ENCODE peak calls at places on chromosomes 7 and 10, in nine cellular contexts. One of them, this sample, is unnamed.

GRCh38 chr7:105990141-105990540 is 27.1 kb downstream of the CDHR3 start:
- DNase-seq in astrocyte of the spinal cord: no peak
- DNase-seq in fibroblast of pulmonary artery: no peak
- DNase-seq in uterus: no peak
- DNase-seq in CD8-positive, alpha-beta T cell: no peak
- DNase-seq in body of pancreas: no peak
- DNase-seq in heart right ventricle: no peak
- DNase-seq in adrenal gland: no peak
- DNase-seq in tibial artery: no peak
- DNase-seq in this sample: no peak

GRCh38 chr10:79431891-79432831 is 13.3 kb downstream of the ZCCHC24 start:
- DNase-seq in body of pancreas: no peak
- DNase-seq in heart right ventricle: no peak
- DNase-seq in adrenal gland: no peak
- DNase-seq in tibial artery: peak; percentile 59
- DNase-seq in CD8-positive, alpha-beta T cell: no peak
- DNase-seq in astrocyte of the spinal cord: no peak
- DNase-seq in fibroblast of pulmonary artery: no peak
- DNase-seq in uterus: peak; percentile 74
- DNase-seq in this sample: peak; percentile 72

GRCh38 chr7:66860767-66861166 is 60.3 kb upstream of the TMEM248 start:
- DNase-seq in CD8-positive, alpha-beta T cell: no peak
- DNase-seq in adrenal gland: no peak
- DNase-seq in astrocyte of the spinal cord: no peak
- DNase-seq in fibroblast of pulmonary artery: no peak
- DNase-seq in uterus: no peak
- DNase-seq in tibial artery: no peak
- DNase-seq in body of pancreas: no peak
- DNase-seq in heart right ventricle: no peak
- DNase-seq in this sample: no peak

GRCh38 chr7:158753900-158754299 is 49.3 kb upstream of the NCAPG2 start:
- DNase-seq in adrenal gland: no peak
- DNase-seq in uterus: no peak
- DNase-seq in body of pancreas: no peak
- DNase-seq in fibroblast of pulmonary artery: no peak
- DNase-seq in tibial artery: no peak
- DNase-seq in astrocyte of the spinal cord: no peak
- DNase-seq in heart right ventricle: no peak
- DNase-seq in CD8-positive, alpha-beta T cell: no peak
- DNase-seq in this sample: no peak

GRCh38 chr7:84847038-84847437 is 339.8 kb downstream of the SEMA3D start:
- DNase-seq in fibroblast of pulmonary artery: no peak
- DNase-seq in tibial artery: no peak
- DNase-seq in uterus: no peak
- DNase-seq in adrenal gland: no peak
- DNase-seq in astrocyte of the spinal cord: no peak
- DNase-seq in body of pancreas: no peak
- DNase-seq in heart right ventricle: no peak
- DNase-seq in CD8-positive, alpha-beta T cell: no peak
- DNase-seq in this sample: no peak

GRCh38 chr7:112505495-112505894 is 24.7 kb downstream of the LSMEM1 start:
- DNase-seq in adrenal gland: no peak
- DNase-seq in fibroblast of pulmonary artery: no peak
- DNase-seq in CD8-positive, alpha-beta T cell: no peak
- DNase-seq in astrocyte of the spinal cord: no peak
- DNase-seq in body of pancreas: no peak
- DNase-seq in tibial artery: no peak
- DNase-seq in uterus: no peak
- DNase-seq in heart right ventricle: no peak
- DNase-seq in this sample: no peak

GRCh38 chr7:51144178-51144577 is 172.4 kb downstream of the COBL start:
- DNase-seq in fibroblast of pulmonary artery: no peak
- DNase-seq in adrenal gland: no peak
- DNase-seq in CD8-positive, alpha-beta T cell: no peak
- DNase-seq in heart right ventricle: no peak
- DNase-seq in body of pancreas: no peak
- DNase-seq in tibial artery: no peak
- DNase-seq in astrocyte of the spinal cord: no peak
- DNase-seq in uterus: no peak
- DNase-seq in this sample: no peak

GRCh38 chr10:110802551-110803238 is 69.0 kb upstream of the PDCD4 start:
- DNase-seq in heart right ventricle: peak; percentile 86
- DNase-seq in adrenal gland: no peak
- DNase-seq in uterus: peak; percentile 72
- DNase-seq in tibial artery: peak; percentile 84
- DNase-seq in body of pancreas: peak; percentile 86
- DNase-seq in fibroblast of pulmonary artery: peak; percentile 70
- DNase-seq in astrocyte of the spinal cord: peak; percentile 85
- DNase-seq in CD8-positive, alpha-beta T cell: peak; percentile 53
- DNase-seq in this sample: peak; percentile 81

GRCh38 chr7:1986366-1987083 is 246.2 kb downstream of the MAD1L1 start:
- DNase-seq in uterus: no peak
- DNase-seq in astrocyte of the spinal cord: no peak
- DNase-seq in fibroblast of pulmonary artery: no peak
- DNase-seq in heart right ventricle: no peak
- DNase-seq in adrenal gland: no peak
- DNase-seq in body of pancreas: no peak
- DNase-seq in tibial artery: no peak
- DNase-seq in CD8-positive, alpha-beta T cell: peak; percentile 23
- DNase-seq in this sample: no peak

GRCh38 chr7:13986208-13986607 is 3.3 kb downstream of the ETV1 start:
- DNase-seq in CD8-positive, alpha-beta T cell: no peak
- DNase-seq in fibroblast of pulmonary artery: no peak
- DNase-seq in body of pancreas: no peak
- DNase-seq in uterus: no peak
- DNase-seq in adrenal gland: no peak
- DNase-seq in heart right ventricle: no peak
- DNase-seq in astrocyte of the spinal cord: peak; percentile 18
- DNase-seq in tibial artery: no peak
- DNase-seq in this sample: no peak

GRCh38 chr7:13988765-13989137 is 715 bp downstream of the ETV1 start:
- DNase-seq in astrocyte of the spinal cord: peak; percentile 71
- DNase-seq in fibroblast of pulmonary artery: peak; percentile 31
- DNase-seq in adrenal gland: peak; percentile 54
- DNase-seq in body of pancreas: no peak
- DNase-seq in uterus: no peak
- DNase-seq in tibial artery: no peak
- DNase-seq in CD8-positive, alpha-beta T cell: no peak
- DNase-seq in heart right ventricle: peak; percentile 16
- DNase-seq in this sample: peak; percentile 3

GRCh38 chr7:13987395-13987794 is 2.1 kb downstream of the ETV1 start:
- DNase-seq in CD8-positive, alpha-beta T cell: no peak
- DNase-seq in uterus: no peak
- DNase-seq in body of pancreas: no peak
- DNase-seq in astrocyte of the spinal cord: peak; percentile 44
- DNase-seq in heart right ventricle: no peak
- DNase-seq in adrenal gland: no peak
- DNase-seq in fibroblast of pulmonary artery: peak; percentile 20
- DNase-seq in tibial artery: no peak
- DNase-seq in this sample: no peak

GRCh38 chr7:13989138-13989943 is at the start of gene ETV1:
- DNase-seq in fibroblast of pulmonary artery: peak; percentile 75
- DNase-seq in tibial artery: peak; percentile 82
- DNase-seq in uterus: peak; percentile 58
- DNase-seq in adrenal gland: peak; percentile 70
- DNase-seq in CD8-positive, alpha-beta T cell: no peak
- DNase-seq in body of pancreas: peak; percentile 63
- DNase-seq in heart right ventricle: peak; percentile 79
- DNase-seq in astrocyte of the spinal cord: peak; percentile 74
- DNase-seq in this sample: peak; percentile 43

DNA sequence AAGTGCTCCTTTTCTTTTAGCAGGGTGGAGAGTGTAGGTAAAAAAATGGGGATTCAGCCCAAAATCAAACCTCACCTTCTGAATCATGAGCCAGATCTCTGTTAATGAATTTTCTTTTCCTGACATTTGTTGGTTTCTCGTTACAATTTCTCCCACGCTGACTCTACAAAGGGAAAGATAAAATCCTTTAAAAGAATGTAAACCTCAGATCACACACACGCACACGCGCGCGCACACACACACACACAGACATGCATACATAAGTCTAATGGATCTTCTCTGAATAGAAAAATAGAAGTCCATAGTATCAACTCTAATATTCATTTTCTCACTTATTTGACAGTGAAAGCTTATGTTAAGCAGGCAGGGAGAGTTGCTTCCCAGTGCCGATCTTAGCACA is 1.5 kb downstream of the ETV1 start:
- DNase-seq in CD8-positive, alpha-beta T cell: no peak
- DNase-seq in adrenal gland: peak; percentile 26
- DNase-seq in body of pancreas: no peak
- DNase-seq in astrocyte of the spinal cord: peak; percentile 64
- DNase-seq in uterus: no peak
- DNase-seq in tibial artery: no peak
- DNase-seq in fibroblast of pulmonary artery: peak; percentile 77
- DNase-seq in heart right ventricle: no peak
- DNase-seq in this sample: peak; percentile 64
- H3K4me3 ChIP-seq in CD8-positive, alpha-beta T cell: no peak overlapping the region
- H3K4me3 ChIP-seq in adrenal gland: peak overlapping the region; percentile 67
- H3K4me3 ChIP-seq in body of pancreas: no peak overlapping the region
- H3K4me3 ChIP-seq in astrocyte of the spinal cord: peak overlapping the region; percentile 77
- H3K4me3 ChIP-seq in uterus: no peak overlapping the region
- H3K4me3 ChIP-seq in tibial artery: peak overlapping the region; percentile 70
- H3K4me3 ChIP-seq in fibroblast of pulmonary artery: peak overlapping the region; percentile 88
- H3K4me3 ChIP-seq in heart right ventricle: peak overlapping the region; percentile 71
- H3K4me3 ChIP-seq in this sample: peak overlapping the region; percentile 82

DNA sequence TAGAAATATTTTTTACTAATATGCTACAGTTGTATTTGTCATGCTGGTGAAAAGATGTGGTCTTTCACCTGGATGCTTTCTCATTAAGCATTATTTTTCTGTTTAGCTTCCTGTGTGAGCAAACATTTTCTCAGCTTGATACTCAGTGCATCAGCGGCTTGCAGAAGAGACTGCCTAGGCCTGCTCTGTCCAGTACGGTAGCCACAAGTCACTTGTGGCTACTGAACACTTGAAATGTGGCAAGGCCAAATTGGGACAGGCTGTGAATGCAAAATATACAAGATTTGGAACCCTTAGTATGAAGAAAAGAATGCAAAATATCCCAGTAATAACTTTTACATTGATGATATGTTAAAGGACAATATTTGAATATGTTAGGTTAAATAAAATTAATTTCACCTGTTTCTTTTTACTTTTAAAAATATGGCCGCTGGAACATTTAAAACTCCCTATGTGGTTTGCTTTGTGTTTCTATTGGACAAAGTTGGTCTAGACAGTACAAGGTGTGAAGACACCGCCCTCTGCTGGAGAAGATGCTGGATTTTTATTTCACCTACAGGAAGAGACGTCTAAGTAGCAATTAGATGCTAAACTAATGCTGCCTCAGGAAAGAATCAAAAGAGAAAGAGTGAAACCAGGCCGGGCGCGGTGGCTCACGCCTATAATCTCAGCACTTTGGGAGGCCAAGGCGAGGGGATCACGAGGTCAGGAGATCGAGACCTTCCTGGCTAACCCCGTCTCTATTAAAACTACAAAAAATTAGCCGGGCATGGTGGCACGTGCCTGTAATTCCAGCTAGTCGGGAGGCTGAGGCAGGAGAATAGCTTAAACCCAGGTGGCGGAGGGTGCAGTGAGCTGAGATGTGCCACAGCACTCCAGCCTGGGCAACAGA is 5.3 kb downstream of the SRGN start:
- DNase-seq in fibroblast of pulmonary artery: peak; percentile 92
- DNase-seq in astrocyte of the spinal cord: peak; percentile 87
- DNase-seq in uterus: peak; percentile 86
- DNase-seq in CD8-positive, alpha-beta T cell: peak; percentile 84
- DNase-seq in heart right ventricle: peak; percentile 88
- DNase-seq in tibial artery: peak; percentile 82
- DNase-seq in body of pancreas: peak; percentile 86
- DNase-seq in adrenal gland: peak; percentile 82
- DNase-seq in this sample: peak; percentile 86
- TF ChIP-seq CTCF in fibroblast of pulmonary artery: peak; percentile 62
- TF ChIP-seq CTCF in astrocyte of the spinal cord: peak; percentile 62
- TF ChIP-seq CTCF in uterus: peak; percentile 66
- TF ChIP-seq CTCF in CD8-positive, alpha-beta T cell: peak; percentile 76
- TF ChIP-seq CTCF in heart right ventricle: peak; percentile 84
- TF ChIP-seq CTCF in tibial artery: peak; percentile 90
- TF ChIP-seq CTCF in body of pancreas: peak; percentile 81
- TF ChIP-seq CTCF in adrenal gland: peak; percentile 82
- TF ChIP-seq CTCF in this sample: peak; percentile 83

GRCh38 chr10:133010095-133010837 is 67.9 kb upstream of the CFAP46 start:
- DNase-seq in fibroblast of pulmonary artery: no peak
- DNase-seq in adrenal gland: no peak
- DNase-seq in heart right ventricle: no peak
- DNase-seq in uterus: no peak
- DNase-seq in body of pancreas: no peak
- DNase-seq in tibial artery: no peak
- DNase-seq in CD8-positive, alpha-beta T cell: no peak
- DNase-seq in astrocyte of the spinal cord: no peak
- DNase-seq in this sample: no peak
- H3K4me3 ChIP-seq in fibroblast of pulmonary artery: no peak overlapping the region
- H3K4me3 ChIP-seq in adrenal gland: no peak overlapping the region
- H3K4me3 ChIP-seq in heart right ventricle: no peak overlapping the region
- H3K4me3 ChIP-seq in uterus: no peak overlapping the region
- H3K4me3 ChIP-seq in body of pancreas: no peak overlapping the region
- H3K4me3 ChIP-seq in tibial artery: no peak overlapping the region
- H3K4me3 ChIP-seq in CD8-positive, alpha-beta T cell: no peak overlapping the region
- H3K4me3 ChIP-seq in astrocyte of the spinal cord: no peak overlapping the region
- H3K4me3 ChIP-seq in this sample: no peak overlapping the region

GRCh38 chr7:70325509-70326101 is 727.3 kb downstream of the AUTS2 start:
- DNase-seq in heart right ventricle: no peak
- DNase-seq in adrenal gland: no peak
- DNase-seq in body of pancreas: no peak
- DNase-seq in astrocyte of the spinal cord: peak; percentile 68
- DNase-seq in tibial artery: no peak
- DNase-seq in fibroblast of pulmonary artery: peak; percentile 4
- DNase-seq in CD8-positive, alpha-beta T cell: no peak
- DNase-seq in uterus: no peak
- DNase-seq in this sample: peak; percentile 77
- TF ChIP-seq CTCF in heart right ventricle: no peak
- TF ChIP-seq CTCF in adrenal gland: no peak
- TF ChIP-seq CTCF in body of pancreas: no peak
- TF ChIP-seq CTCF in astrocyte of the spinal cord: no peak
- TF ChIP-seq CTCF in tibial artery: no peak
- TF ChIP-seq CTCF in fibroblast of pulmonary artery: no peak
- TF ChIP-seq CTCF in CD8-positive, alpha-beta T cell: no peak
- TF ChIP-seq CTCF in uterus: no peak
- TF ChIP-seq CTCF in this sample: no peak

GRCh38 chr10:98339790-98340189 is 71.8 kb upstream of the LOXL4 start:
- DNase-seq in heart right ventricle: no peak
- DNase-seq in adrenal gland: no peak
- DNase-seq in CD8-positive, alpha-beta T cell: no peak
- DNase-seq in astrocyte of the spinal cord: no peak
- DNase-seq in body of pancreas: no peak
- DNase-seq in uterus: no peak
- DNase-seq in fibroblast of pulmonary artery: no peak
- DNase-seq in tibial artery: no peak
- DNase-seq in this sample: no peak
- H3K4me3 ChIP-seq in heart right ventricle: no peak overlapping the region
- H3K4me3 ChIP-seq in adrenal gland: no peak overlapping the region
- H3K4me3 ChIP-seq in CD8-positive, alpha-beta T cell: no peak overlapping the region
- H3K4me3 ChIP-seq in astrocyte of the spinal cord: no peak overlapping the region
- H3K4me3 ChIP-seq in body of pancreas: no peak overlapping the region
- H3K4me3 ChIP-seq in uterus: no peak overlapping the region
- H3K4me3 ChIP-seq in fibroblast of pulmonary artery: no peak overlapping the region
- H3K4me3 ChIP-seq in tibial artery: no peak overlapping the region
- H3K4me3 ChIP-seq in this sample: no peak overlapping the region

GRCh38 chr7:120033114-120033513 is 239.9 kb upstream of the KCND2 start:
- DNase-seq in fibroblast of pulmonary artery: peak; percentile 20
- DNase-seq in tibial artery: no peak
- DNase-seq in heart right ventricle: no peak
- DNase-seq in body of pancreas: no peak
- DNase-seq in astrocyte of the spinal cord: peak; percentile 69
- DNase-seq in CD8-positive, alpha-beta T cell: no peak
- DNase-seq in adrenal gland: no peak
- DNase-seq in uterus: no peak
- DNase-seq in this sample: no peak
- TF ChIP-seq CTCF in fibroblast of pulmonary artery: no peak
- TF ChIP-seq CTCF in tibial artery: no peak
- TF ChIP-seq CTCF in heart right ventricle: no peak
- TF ChIP-seq CTCF in body of pancreas: no peak
- TF ChIP-seq CTCF in astrocyte of the spinal cord: no peak
- TF ChIP-seq CTCF in CD8-positive, alpha-beta T cell: no peak
- TF ChIP-seq CTCF in adrenal gland: no peak
- TF ChIP-seq CTCF in uterus: no peak
- TF ChIP-seq CTCF in this sample: no peak